ENCODE peak calls at places on chromosomes 1 and 21, in four cellular contexts. V is CD8-positive, alpha-beta memory T cell; C is stimulated activated CD4-positive, alpha-beta T cell treated with anti-CD3 and anti-CD28 coated beads, Interleukin-1b, Interleukin-23, amount 100 ng/mL, for 24 hours; W is EH. R is an unnamed sample.

GRCh38 chr1:861714-862113 is 62.0 kb upstream of the SAMD11 start:
- DNase-seq in W (no peak), C (no peak), V (no peak), R (no peak)

GRCh38 chr1:57410532-57410931 is 13.3 kb downstream of the DAB1 start:
- DNase-seq in C (no peak), V (no peak), W (no peak), R (no peak)

GRCh38 chr1:66641851-66642473 is 108.0 kb downstream of the SGIP1 start:
- DNase-seq in C (no peak), V (no peak), W (peak; percentile 54), R (no peak)

GRCh38 chr1:10787274-10787673 is 9.2 kb downstream of the CASZ1 start:
- DNase-seq in V (no peak), C (no peak), W (no peak), R (no peak)

GRCh38 chr1:1081311-1082238 is 7.5 kb upstream of the RNF223 start:
- DNase-seq in V (no peak), C (no peak), W (no peak), R (no peak)

GRCh38 chr1:3817821-3818597 is 21.7 kb upstream of the LRRC47 start:
- DNase-seq in C (no peak), W (no peak), V (no peak), R (no peak)

GRCh38 chr21:42279341-42279871 is 35.8 kb downstream of the TFF3 start:
- DNase-seq in V (no peak), C (no peak), W (no peak), R (no peak)

GRCh38 chr1:233730809-233731208 is 116.9 kb downstream of the KCNK1 start:
- DNase-seq in C (no peak), W (no peak), V (no peak), R (no peak)

GRCh38 chr1:163673756-163674155 is 352.0 kb downstream of the NUF2 start:
- DNase-seq in V (no peak), C (no peak), W (peak; percentile 86), R (no peak)

GRCh38 chr1:32334864-32335618 is 992 bp downstream of the MARCKSL1 start:
- DNase-seq in W (peak; percentile 57), V (peak; percentile 57), C (no peak), R (peak; percentile 71)

GRCh38 chr1:160117709-160118183 is 2.2 kb downstream of the ATP1A2 start:
- DNase-seq in W (peak; percentile 48), V (no peak), C (no peak), R (no peak)

GRCh38 chr21:36155603-36156338 is 853 bp upstream of the DOP1B start:
- DNase-seq in W (no peak), C (no peak), V (no peak), R (no peak)

GRCh38 chr1:228000416-228000815 is 6.4 kb upstream of the WNT3A start:
- DNase-seq in C (no peak), V (no peak), W (no peak), R (no peak)

GRCh38 chr1:19342894-19343616 is 30.9 kb downstream of the SLC66A1 start:
- DNase-seq in C (no peak), W (no peak), V (no peak), R (no peak)

R was measured in activated CD4-positive, alpha-beta T cell treated with anti-CD3 and anti-CD28 coated beads, Interleukin-2, amount 50 U/mL, for 1 hour.